ENCODE peak calls at places on chromosome 11, in seven cellular contexts. P, V, Z, K, U, C and N are unnamed samples. For H3K4me1, the result is how much of the 10 kb centered on the place peaks cover.

GRCh38 chr11:122897606-122898210 is 15.1 kb downstream of the JHY start:
- DNase-seq in P (no peak), V (no peak), Z (no peak), K (no peak), U (no peak), C (no peak), N (no peak)

GRCh38 chr11:107780775-107781174 is 68.9 kb upstream of the SLN start:
- DNase-seq in P (no peak), V (no peak), Z (no peak), K (peak), U (no peak), C (no peak), N (no peak)

GRCh38 chr11:45374632-45375031 is 88.5 kb upstream of the SYT13 start:
- DNase-seq in P (no peak), V (no peak), Z (no peak), K (no peak), U (no peak), C (no peak), N (peak)

GRCh38 chr11:45213717-45214116 is 67.3 kb downstream of the PRDM11 start:
- DNase-seq in P (no peak), V (no peak), Z (no peak), K (no peak), U (no peak), C (no peak), N (no peak)

GRCh38 chr11:32090774-32091370 is at the start of gene RCN1:
- DNase-seq in P (peak), V (peak), Z (peak), K (peak), U (peak), C (peak), N (no peak)

GRCh38 chr11:29641201-29641600 is 375.6 kb downstream of the KCNA4 start:
- DNase-seq in P (no peak), V (no peak), Z (no peak), K (no peak), U (no peak), C (no peak), N (no peak)

GRCh38 chr11:12478743-12479142 is 101.4 kb downstream of the PARVA start:
- DNase-seq in P (peak), V (no peak), Z (no peak), K (no peak), U (no peak), C (no peak), N (no peak)

GRCh38 chr11:76635991-76636520 is 34.5 kb downstream of the LRRC32 start:
- DNase-seq in P (no peak), V (no peak), Z (no peak), K (no peak), U (no peak), C (no peak), N (no peak)

GRCh38 chr11:79440451-79441158 is at the start of gene TENM4:
- DNase-seq in P (peak), V (peak), Z (peak), K (peak), U (peak), C (peak), N (no peak)

GRCh38 chr11:128580612-128581011 is 6.7 kb downstream of the ETS1 start:
- DNase-seq in P (no peak), V (no peak), Z (no peak), K (no peak), U (no peak), C (no peak), N (no peak)

GRCh38 chr11:9341638-9342137 is 27.3 kb upstream of the TMEM41B start:
- DNase-seq in P (no peak), V (no peak), Z (peak), K (no peak), U (no peak), C (no peak), N (no peak)

GRCh38 chr11:116093065-116093464 is 588.9 kb upstream of the CADM1 start:
- DNase-seq in P (no peak), V (no peak), Z (no peak), K (no peak), U (no peak), C (no peak), N (no peak)

GRCh38 chr11:134489728-134490127 is 77.7 kb upstream of the B3GAT1 start:
- DNase-seq in P (no peak), V (peak), Z (no peak), K (no peak), U (no peak), C (no peak), N (no peak)

GRCh38 chr11:114088216-114088615 is 28.7 kb downstream of the ZBTB16 start:
- DNase-seq in P (no peak), V (no peak), Z (no peak), K (no peak), U (no peak), C (no peak), N (no peak)

GRCh38 chr11:117901601-117902000 is 25.1 kb upstream of the FXYD6 start:
- DNase-seq in P (no peak), V (no peak), Z (peak), K (no peak), U (peak), C (no peak), N (no peak)

GRCh38 chr11:105447936-105448702 is 161.8 kb upstream of the GRIA4 start:
- DNase-seq in P (no peak), V (no peak), Z (peak), K (no peak), U (no peak), C (no peak), N (no peak)

GRCh38 chr11:57597971-57598830 is 716 bp downstream of the SERPING1 start:
- DNase-seq in P (peak), V (peak), Z (peak), K (no peak), U (peak), C (peak), N (no peak)

GRCh38 chr11:60514055-60514454 is 1.1 kb upstream of the MS4A13 start:
- DNase-seq in P (no peak), V (no peak), Z (no peak), K (no peak), U (no peak), C (no peak), N (no peak)

GRCh38 chr11:126080206-126080941 is 17.7 kb upstream of the CDON start:
- DNase-seq in P (no peak), V (no peak), Z (no peak), K (no peak), U (no peak), C (no peak), N (no peak)
- H3K4me1 ChIP-seq in P (under half), V (under half), Z (under half), K (under half), U (under half), C (under half), N (under half)

GRCh38 chr11:75600356-75600755 is 38.3 kb downstream of the SERPINH1 start:
- DNase-seq in P (no peak), V (no peak), Z (no peak), K (no peak), U (no peak), C (no peak), N (no peak)

GRCh38 chr11:75598900-75599299 is 36.8 kb downstream of the SERPINH1 start:
- DNase-seq in P (no peak), V (no peak), Z (no peak), K (no peak), U (no peak), C (no peak), N (no peak)

GRCh38 chr11:75602916-75603315 is 40.9 kb downstream of the SERPINH1 start:
- DNase-seq in P (no peak), V (no peak), Z (no peak), K (no peak), U (no peak), C (no peak), N (no peak)

GRCh38 chr11:75606099-75606498 is 44.0 kb downstream of the SERPINH1 start:
- DNase-seq in P (no peak), V (no peak), Z (no peak), K (no peak), U (no peak), C (no peak), N (no peak)

DNA sequence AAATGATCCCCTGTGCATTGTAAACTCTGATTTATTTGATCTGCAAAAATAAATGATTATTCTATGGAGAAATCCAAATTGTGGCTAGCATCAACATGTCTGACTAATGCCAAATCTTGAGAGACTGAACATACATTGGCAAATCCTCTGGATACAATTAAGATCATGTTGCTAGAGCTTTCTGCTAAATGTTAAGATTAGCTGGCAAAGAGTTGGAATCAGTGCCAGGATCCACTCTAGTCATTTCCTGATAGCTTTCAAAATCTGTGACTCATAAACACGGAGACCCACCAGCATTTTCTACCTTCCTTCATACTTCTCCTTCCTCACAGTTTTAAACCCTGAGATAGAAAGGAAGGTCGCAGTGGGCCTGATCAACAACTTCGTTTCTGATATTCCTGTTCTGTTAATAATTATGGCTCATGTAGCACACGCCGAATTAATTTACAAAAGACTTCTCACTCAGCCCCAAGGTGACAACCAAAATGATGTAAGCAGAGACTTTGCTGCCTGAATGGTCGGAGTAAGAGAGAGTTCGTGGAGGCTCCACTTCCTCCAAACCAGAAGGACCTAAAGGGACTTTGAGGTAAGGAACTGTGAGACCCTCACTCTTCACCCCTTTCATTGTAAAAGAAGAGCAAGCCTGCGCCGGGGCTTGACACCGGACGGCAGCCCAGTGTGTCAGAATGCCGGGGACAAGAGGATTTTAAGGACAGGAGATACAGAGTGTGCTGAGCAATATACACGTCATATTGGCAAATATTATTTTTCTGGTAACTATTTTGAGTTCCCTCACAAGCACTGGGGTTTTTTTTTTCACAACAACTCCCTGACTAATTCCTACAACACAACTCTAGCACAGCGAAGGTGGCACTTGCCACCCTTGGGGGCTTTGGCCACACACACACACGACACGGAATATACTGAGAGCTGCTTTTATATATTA is 42.0 kb downstream of the SERPINH1 start:
- DNase-seq in P (no peak), V (no peak), Z (no peak), K (no peak), U (no peak), C (no peak), N (no peak)
- H3K27ac ChIP-seq in P (no peak), V (peak), Z (no peak), K (peak), U (no peak), C (no peak), N (no peak)

GRCh38 chr11:86931059-86931964 is 23.9 kb downstream of the FZD4 start:
- DNase-seq in P (no peak), V (no peak), Z (no peak), K (no peak), U (no peak), C (no peak), N (no peak)
- H3K4me1 ChIP-seq in P (under half), V (under half), Z (under half), K (under half), U (under half), C (under half), N (under half)

GRCh38 chr11:27697679-27698275 is 2.5 kb downstream of the BDNF start:
- DNase-seq in P (no peak), V (no peak), Z (no peak), K (no peak), U (no peak), C (no peak), N (no peak)
- H3K27ac ChIP-seq in P (no peak), V (no peak), Z (no peak), K (peak), U (no peak), C (no peak), N (no peak)

DNA sequence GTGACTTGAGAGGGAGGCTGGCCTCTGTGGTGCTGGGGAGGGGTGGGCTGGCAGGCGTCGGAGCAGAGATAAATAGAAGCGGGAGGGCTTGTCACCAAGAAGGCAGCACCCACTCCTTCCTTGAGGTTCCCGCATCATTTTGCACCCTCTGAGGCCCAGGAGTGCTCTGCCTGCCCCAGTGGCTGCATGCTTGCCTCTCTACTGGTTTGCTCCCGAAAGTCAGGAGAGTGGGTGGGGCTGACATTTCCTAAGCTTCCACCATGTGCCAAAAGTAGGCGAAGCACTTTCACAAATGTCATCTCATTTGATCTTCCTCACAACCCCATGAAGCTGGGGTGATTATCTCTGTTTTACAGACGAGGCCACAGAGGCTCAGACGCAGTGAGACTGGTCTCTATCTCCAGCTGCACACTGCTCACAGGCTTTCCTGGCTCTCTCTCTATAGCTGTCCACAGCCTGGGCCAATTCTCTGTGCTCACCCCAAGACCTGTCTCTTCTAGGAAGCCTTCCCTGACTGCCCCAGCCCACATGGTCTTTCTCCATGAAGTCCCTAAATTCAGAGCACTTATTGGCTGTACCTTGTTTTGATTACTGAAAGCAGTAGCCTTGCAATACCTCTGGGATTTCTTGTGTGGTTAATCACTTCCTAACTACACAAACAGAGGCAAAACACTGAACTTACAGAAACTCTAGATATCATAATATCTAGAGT is 2.6 kb upstream of the UCP3 start:
- DNase-seq in P (no peak), V (no peak), Z (no peak), K (no peak), U (no peak), C (no peak), N (peak)
- H3K4me1 ChIP-seq in P (under half), V (under half), Z (half or more), K (under half), U (under half), C (under half), N (half or more)